ENCODE peak calls at places on chromosomes 1 and 21, in six cellular contexts. One of them, this sample, is unnamed.

GRCh38 chr1:247268390-247269045 is 12.6 kb downstream of the VN1R5 start:
- DNase-seq in HEK293T: no peak
- DNase-seq in GM12878: no peak
- DNase-seq in IMR-90: peak; percentile 13
- DNase-seq in K562: no peak
- DNase-seq in HepG2: no peak
- DNase-seq in this sample: no peak

GRCh38 chr1:109426278-109427170 is at the start of gene PSMA5:
- DNase-seq in HEK293T: peak; percentile 98
- DNase-seq in GM12878: peak; percentile 99
- DNase-seq in IMR-90: peak; percentile 100
- DNase-seq in K562: peak; percentile 99
- DNase-seq in HepG2: peak; percentile 99
- DNase-seq in this sample: peak; percentile 81

GRCh38 chr1:113931456-113931855 is 2.3 kb downstream of the HIPK1 start:
- DNase-seq in HEK293T: no peak
- DNase-seq in GM12878: no peak
- DNase-seq in IMR-90: peak; percentile 83
- DNase-seq in K562: no peak
- DNase-seq in HepG2: peak; percentile 24
- DNase-seq in this sample: no peak

GRCh38 chr21:22209304-22209700 is 1211.1 kb downstream of the NCAM2 start:
- DNase-seq in HEK293T: no peak
- DNase-seq in GM12878: no peak
- DNase-seq in IMR-90: no peak
- DNase-seq in K562: no peak
- DNase-seq in HepG2: no peak
- DNase-seq in this sample: no peak

GRCh38 chr1:240000634-240001033 is 91.0 kb upstream of the FMN2 start:
- DNase-seq in HEK293T: no peak
- DNase-seq in GM12878: no peak
- DNase-seq in IMR-90: peak; percentile 82
- DNase-seq in K562: no peak
- DNase-seq in HepG2: no peak
- DNase-seq in this sample: no peak

GRCh38 chr1:18725231-18725895 is 94.7 kb downstream of the PAX7 start:
- DNase-seq in HEK293T: no peak
- DNase-seq in GM12878: no peak
- DNase-seq in IMR-90: no peak
- DNase-seq in K562: no peak
- DNase-seq in HepG2: no peak
- DNase-seq in this sample: no peak

GRCh38 chr1:235018161-235018560 is 110.5 kb downstream of the TOMM20 start:
- DNase-seq in HEK293T: no peak
- DNase-seq in GM12878: no peak
- DNase-seq in IMR-90: peak; percentile 98
- DNase-seq in K562: no peak
- DNase-seq in HepG2: peak; percentile 59
- DNase-seq in this sample: peak; percentile 17

GRCh38 chr1:173915596-173915995 is 1.5 kb downstream of the SERPINC1 start:
- DNase-seq in HEK293T: no peak
- DNase-seq in GM12878: no peak
- DNase-seq in IMR-90: no peak
- DNase-seq in K562: no peak
- DNase-seq in HepG2: no peak
- DNase-seq in this sample: no peak

GRCh38 chr1:19087737-19088594 is 122.1 kb downstream of the UBR4 start:
- DNase-seq in HEK293T: no peak
- DNase-seq in GM12878: peak; percentile 19
- DNase-seq in IMR-90: peak; percentile 14
- DNase-seq in K562: no peak
- DNase-seq in HepG2: no peak
- DNase-seq in this sample: no peak

GRCh38 chr1:64082459-64082858 is 121.0 kb upstream of the UBE2U start:
- DNase-seq in HEK293T: no peak
- DNase-seq in GM12878: no peak
- DNase-seq in IMR-90: peak; percentile 61
- DNase-seq in K562: no peak
- DNase-seq in HepG2: no peak
- DNase-seq in this sample: peak; percentile 10

GRCh38 chr21:41859297-41859980 is 19.7 kb downstream of the PRDM15 start:
- DNase-seq in HEK293T: no peak
- DNase-seq in GM12878: no peak
- DNase-seq in IMR-90: no peak
- DNase-seq in K562: no peak
- DNase-seq in HepG2: no peak
- DNase-seq in this sample: no peak

GRCh38 chr1:226603976-226604845 is 55.6 kb downstream of the STUM start:
- DNase-seq in HEK293T: no peak
- DNase-seq in GM12878: no peak
- DNase-seq in IMR-90: no peak
- DNase-seq in K562: no peak
- DNase-seq in HepG2: no peak
- DNase-seq in this sample: no peak

GRCh38 chr1:25579241-25579946 is 36.0 kb downstream of the LDLRAP1 start:
- DNase-seq in HEK293T: no peak
- DNase-seq in GM12878: no peak
- DNase-seq in IMR-90: no peak
- DNase-seq in K562: no peak
- DNase-seq in HepG2: no peak
- DNase-seq in this sample: no peak

GRCh38 chr1:25575191-25575590 is 31.8 kb downstream of the LDLRAP1 start:
- DNase-seq in HEK293T: no peak
- DNase-seq in GM12878: no peak
- DNase-seq in IMR-90: no peak
- DNase-seq in K562: no peak
- DNase-seq in HepG2: no peak
- DNase-seq in this sample: no peak

GRCh38 chr1:25579947-25580309 is 36.5 kb downstream of the LDLRAP1 start:
- DNase-seq in HEK293T: no peak
- DNase-seq in GM12878: no peak
- DNase-seq in IMR-90: no peak
- DNase-seq in K562: no peak
- DNase-seq in HepG2: no peak
- DNase-seq in this sample: no peak

GRCh38 chr1:25576459-25577150 is 33.2 kb downstream of the LDLRAP1 start:
- DNase-seq in HEK293T: no peak
- DNase-seq in GM12878: no peak
- DNase-seq in IMR-90: no peak
- DNase-seq in K562: no peak
- DNase-seq in HepG2: no peak
- DNase-seq in this sample: no peak

DNA sequence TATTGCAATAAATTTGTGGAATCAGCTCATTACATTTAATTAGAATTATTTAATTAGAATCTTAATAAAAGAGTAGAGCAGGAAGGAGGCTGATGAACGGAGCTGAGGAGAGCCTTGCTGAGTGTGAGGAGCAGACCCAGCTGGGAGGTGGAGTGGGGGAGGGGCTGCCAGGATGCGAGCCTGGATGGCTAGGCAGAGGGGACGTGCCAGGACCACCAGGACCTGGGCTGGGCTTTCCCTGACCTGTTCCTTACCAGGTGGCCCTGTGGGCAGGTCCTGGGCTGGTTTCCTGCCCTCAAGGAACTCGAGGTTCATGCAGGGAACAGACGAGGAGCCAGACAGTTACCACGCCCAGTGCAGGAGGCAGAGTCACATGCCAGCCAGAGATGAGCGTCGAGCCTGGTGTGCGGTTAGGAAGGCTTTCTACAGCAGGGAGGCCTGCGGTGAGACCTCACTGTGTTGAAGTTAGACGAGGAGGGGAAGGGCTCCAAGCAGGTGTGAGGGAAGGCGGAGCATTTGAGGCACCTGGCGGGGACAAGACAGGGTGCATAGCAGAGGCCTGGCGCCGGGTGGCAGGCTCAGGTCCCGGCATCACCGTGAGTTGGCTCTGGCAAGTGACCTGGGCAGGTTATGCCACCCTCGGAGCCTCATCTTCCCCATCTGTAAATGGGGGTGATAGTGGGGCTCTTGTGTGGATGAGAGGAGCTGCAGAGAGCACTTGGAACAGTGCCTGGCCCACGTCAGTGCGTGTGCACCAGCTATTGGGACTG is 33.9 kb downstream of the LDLRAP1 start:
- DNase-seq in HEK293T: no peak
- DNase-seq in GM12878: no peak
- DNase-seq in IMR-90: no peak
- DNase-seq in K562: no peak
- DNase-seq in HepG2: no peak
- DNase-seq in this sample: no peak
- TF ChIP-seq BHLHE40 in HEK293T: no peak
- TF ChIP-seq BHLHE40 in GM12878: no peak
- TF ChIP-seq BHLHE40 in IMR-90: no peak
- TF ChIP-seq BHLHE40 in K562: no peak
- TF ChIP-seq BHLHE40 in HepG2: no peak
- TF ChIP-seq BHLHE40 in this sample: no peak

GRCh38 chr1:163821679-163822078 is 499.9 kb downstream of the NUF2 start:
- DNase-seq in HEK293T: no peak
- DNase-seq in GM12878: no peak
- DNase-seq in IMR-90: no peak
- DNase-seq in K562: no peak
- DNase-seq in HepG2: no peak
- DNase-seq in this sample: no peak

GRCh38 chr1:163822933-163823511 is 501.3 kb downstream of the NUF2 start:
- DNase-seq in HEK293T: no peak
- DNase-seq in GM12878: no peak
- DNase-seq in IMR-90: no peak
- DNase-seq in K562: no peak
- DNase-seq in HepG2: no peak
- DNase-seq in this sample: no peak

GRCh38 chr1:163824006-163824405 is 502.3 kb downstream of the NUF2 start:
- DNase-seq in HEK293T: no peak
- DNase-seq in GM12878: no peak
- DNase-seq in IMR-90: peak; percentile 43
- DNase-seq in K562: no peak
- DNase-seq in HepG2: no peak
- DNase-seq in this sample: no peak

GRCh38 chr1:163820190-163820589 is 498.4 kb downstream of the NUF2 start:
- DNase-seq in HEK293T: no peak
- DNase-seq in GM12878: no peak
- DNase-seq in IMR-90: no peak
- DNase-seq in K562: no peak
- DNase-seq in HepG2: no peak
- DNase-seq in this sample: no peak

GRCh38 chr1:163820748-163821147 is 499.0 kb downstream of the NUF2 start:
- DNase-seq in HEK293T: no peak
- DNase-seq in GM12878: no peak
- DNase-seq in IMR-90: no peak
- DNase-seq in K562: no peak
- DNase-seq in HepG2: no peak
- DNase-seq in this sample: no peak
- TF ChIP-seq BHLHE40 in HEK293T: no peak
- TF ChIP-seq BHLHE40 in GM12878: no peak
- TF ChIP-seq BHLHE40 in IMR-90: no peak
- TF ChIP-seq BHLHE40 in K562: no peak
- TF ChIP-seq BHLHE40 in HepG2: no peak
- TF ChIP-seq BHLHE40 in this sample: no peak

GRCh38 chr1:24724345-24725208 is 20.7 kb upstream of the CLIC4 start:
- DNase-seq in HEK293T: peak; percentile 70
- DNase-seq in GM12878: no peak
- DNase-seq in IMR-90: peak; percentile 84
- DNase-seq in K562: peak; percentile 80
- DNase-seq in HepG2: peak; percentile 96
- DNase-seq in this sample: peak; percentile 85
- TF ChIP-seq BHLHE40 in HEK293T: no peak
- TF ChIP-seq BHLHE40 in GM12878: no peak
- TF ChIP-seq BHLHE40 in IMR-90: no peak
- TF ChIP-seq BHLHE40 in K562: no peak
- TF ChIP-seq BHLHE40 in HepG2: no peak
- TF ChIP-seq BHLHE40 in this sample: no peak

GRCh38 chr1:229572286-229572685 is 13.8 kb upstream of the ABCB10 start:
- DNase-seq in HEK293T: no peak
- DNase-seq in GM12878: no peak
- DNase-seq in IMR-90: no peak
- DNase-seq in K562: no peak
- DNase-seq in HepG2: peak; percentile 12
- DNase-seq in this sample: no peak

GRCh38 chr1:229574679-229575442 is 16.4 kb upstream of the ABCB10 start:
- DNase-seq in HEK293T: no peak
- DNase-seq in GM12878: no peak
- DNase-seq in IMR-90: no peak
- DNase-seq in K562: no peak
- DNase-seq in HepG2: no peak
- DNase-seq in this sample: no peak

GRCh38 chr1:229567109-229567868 is 8.8 kb upstream of the ABCB10 start:
- DNase-seq in HEK293T: no peak
- DNase-seq in GM12878: no peak
- DNase-seq in IMR-90: no peak
- DNase-seq in K562: no peak
- DNase-seq in HepG2: no peak
- DNase-seq in this sample: no peak

GRCh38 chr1:229570305-229570704 is 11.8 kb upstream of the ABCB10 start:
- DNase-seq in HEK293T: no peak
- DNase-seq in GM12878: no peak
- DNase-seq in IMR-90: no peak
- DNase-seq in K562: no peak
- DNase-seq in HepG2: no peak
- DNase-seq in this sample: no peak

GRCh38 chr1:229570891-229571516 is 12.5 kb upstream of the ABCB10 start:
- DNase-seq in HEK293T: no peak
- DNase-seq in GM12878: no peak
- DNase-seq in IMR-90: no peak
- DNase-seq in K562: no peak
- DNase-seq in HepG2: no peak
- DNase-seq in this sample: no peak
- TF ChIP-seq BHLHE40 in HEK293T: no peak
- TF ChIP-seq BHLHE40 in GM12878: no peak
- TF ChIP-seq BHLHE40 in IMR-90: no peak
- TF ChIP-seq BHLHE40 in K562: no peak
- TF ChIP-seq BHLHE40 in HepG2: no peak
- TF ChIP-seq BHLHE40 in this sample: no peak

This sample was measured in A549.